ENCODE peak calls at places on chromosomes 5 and 9, in four cellular contexts. B is ecto neural progenitor cell, R is posterior vena cava, Y is fibroblast of the aortic adventitia. U is an unnamed sample.

GRCh38 chr9:113998529-113999255 is 79.4 kb downstream of the AMBP start:
- DNase-seq in B (peak; percentile 47), R (peak; percentile 67), Y (peak; percentile 32), U (no peak)

GRCh38 chr5:181181650-181182565 is 23.1 kb downstream of the TRIM7 start:
- DNase-seq in B (no peak), R (peak; percentile 85), Y (peak; percentile 74), U (no peak)

GRCh38 chr9:97786341-97786740 is 66.7 kb upstream of the FOXE1 start:
- DNase-seq in B (no peak), R (no peak), Y (peak; percentile 13), U (no peak)

GRCh38 chr5:76849767-76850291 is at the start of gene S100Z:
- DNase-seq in B (no peak), R (no peak), Y (no peak), U (no peak)

GRCh38 chr5:32713396-32714381 is 2.6 kb downstream of the NPR3 start:
- DNase-seq in B (peak; percentile 73), R (peak; percentile 66), Y (peak; percentile 68), U (no peak)

GRCh38 chr5:35876922-35877321 is 20.2 kb downstream of the IL7R start:
- DNase-seq in B (no peak), R (no peak), Y (peak; percentile 65), U (no peak)

GRCh38 chr5:10201223-10201868 is 48.3 kb downstream of the ATPSCKMT start:
- DNase-seq in B (peak; percentile 52), R (no peak), Y (no peak), U (no peak)

GRCh38 chr9:95634581-95634980 is 117.8 kb upstream of the PTCH1 start:
- DNase-seq in B (no peak), R (no peak), Y (no peak), U (no peak)

GRCh38 chr9:21777701-21778100 is 24.7 kb upstream of the MTAP start:
- DNase-seq in B (no peak), R (no peak), Y (peak; percentile 88), U (no peak)

GRCh38 chr9:31415184-31415583 is 969.3 kb upstream of the ACO1 start:
- DNase-seq in B (no peak), R (no peak), Y (no peak), U (no peak)

GRCh38 chr5:72380491-72381274 is 60.5 kb downstream of the PTCD2 start:
- DNase-seq in B (no peak), R (no peak), Y (no peak), U (no peak)

GRCh38 chr5:368162-369084 is 46.9 kb downstream of the AHRR start:
- DNase-seq in B (peak; percentile 24), R (peak; percentile 78), Y (peak; percentile 50), U (no peak)

GRCh38 chr5:158139161-158139560 is 280.2 kb upstream of the CLINT1 start:
- DNase-seq in B (no peak), R (no peak), Y (peak; percentile 41), U (no peak)

GRCh38 chr5:110159202-110159601 is 469.5 kb downstream of the MAN2A1 start:
- DNase-seq in B (no peak), R (no peak), Y (peak; percentile 31), U (no peak)

GRCh38 chr5:74639538-74640449 is 734 bp downstream of the ENC1 start:
- DNase-seq in B (peak; percentile 71), R (no peak), Y (peak; percentile 49), U (no peak)

GRCh38 chr5:112333236-112333850 is 85.7 kb downstream of the EPB41L4A start:
- DNase-seq in B (no peak), R (no peak), Y (no peak), U (no peak)

GRCh38 chr5:43553381-43553780 is 3.5 kb downstream of the PAIP1 start:
- DNase-seq in B (no peak), R (no peak), Y (peak; percentile 9), U (no peak)

GRCh38 chr5:132489051-132489770 is 1.4 kb downstream of the IRF1 start:
- DNase-seq in B (peak; percentile 32), R (peak; percentile 52), Y (no peak), U (no peak)

GRCh38 chr9:126658964-126659555 is 45.3 kb downstream of the LMX1B start:
- DNase-seq in B (no peak), R (no peak), Y (no peak), U (no peak)

GRCh38 chr9:115694991-115695390 is 458.6 kb upstream of the PAPPA start:
- DNase-seq in B (no peak), R (no peak), Y (peak; percentile 57), U (no peak)

GRCh38 chr9:98450486-98450885 is 195.0 kb upstream of the TBC1D2 start:
- DNase-seq in B (no peak), R (no peak), Y (peak; percentile 21), U (no peak)

GRCh38 chr5:168064933-168065622 is 226.4 kb upstream of the WWC1 start:
- DNase-seq in B (no peak), R (no peak), Y (no peak), U (no peak)

GRCh38 chr5:82735160-82735789 is 341.9 kb downstream of the TMEM167A start:
- DNase-seq in B (no peak), R (no peak), Y (peak; percentile 54), U (no peak)

GRCh38 chr5:149646564-149646963 is 65.3 kb downstream of the ARHGEF37 start:
- DNase-seq in B (no peak), R (no peak), Y (no peak), U (no peak)

GRCh38 chr5:134138416-134139376 is 24.2 kb downstream of the TCF7 start:
- DNase-seq in B (peak; percentile 38), R (peak; percentile 51), Y (no peak), U (no peak)

GRCh38 chr5:179411161-179411841 is 66.0 kb upstream of the ADAMTS2 start:
- DNase-seq in B (no peak), R (no peak), Y (no peak), U (no peak)

GRCh38 chr5:44842491-44843282 is 33.9 kb downstream of the MRPS30 start:
- DNase-seq in B (no peak), R (no peak), Y (no peak), U (no peak)

GRCh38 chr5:14270212-14270702 is 127.1 kb downstream of the TRIO start:
- DNase-seq in B (peak; percentile 66), R (no peak), Y (peak; percentile 79), U (peak; percentile 36)

GRCh38 chr5:164614707-164615106 is 1109.3 kb downstream of the MAT2B start:
- DNase-seq in B (no peak), R (no peak), Y (no peak), U (no peak)